ENCODE peak calls at places on chromosome 17, in eight cellular contexts. Q, A, X, S, V, B, F and M are unnamed samples.

GRCh38 chr17:53722407-53722806 is 100.3 kb upstream of the KIF2B start:
- DNase-seq in Q (no peak), A (no peak), X (no peak), S (no peak), V (no peak), B (no peak), F (no peak), M (no peak)

GRCh38 chr17:82384730-82385429 is 13.3 kb downstream of the UTS2R start:
- DNase-seq in Q (peak; percentile 31), A (no peak), X (no peak), S (peak; percentile 85), V (peak; percentile 63), B (no peak), F (no peak), M (peak; percentile 92)

GRCh38 chr17:9905902-9906301 is 831 bp upstream of the RCVRN start:
- DNase-seq in Q (no peak), A (no peak), X (no peak), S (no peak), V (peak; percentile 77), B (no peak), F (peak; percentile 35), M (peak; percentile 84)

GRCh38 chr17:72710834-72711233 is 381.7 kb downstream of the SLC39A11 start:
- DNase-seq in Q (no peak), A (no peak), X (no peak), S (no peak), V (no peak), B (no peak), F (no peak), M (no peak)

GRCh38 chr17:75012320-75013076 is at the start of gene MRPL58:
- DNase-seq in Q (no peak), A (no peak), X (peak; percentile 79), S (peak; percentile 80), V (peak; percentile 97), B (peak; percentile 90), F (peak; percentile 93), M (peak; percentile 93)

GRCh38 chr17:72477529-72477928 is 356.7 kb downstream of the SOX9 start:
- DNase-seq in Q (no peak), A (no peak), X (no peak), S (peak; percentile 81), V (no peak), B (no peak), F (no peak), M (no peak)

GRCh38 chr17:3843935-3844516 is 2.0 kb downstream of the NCBP3 start:
- DNase-seq in Q (no peak), A (no peak), X (no peak), S (peak; percentile 62), V (peak; percentile 81), B (no peak), F (peak; percentile 47), M (peak; percentile 60)

GRCh38 chr17:76716146-76716833 is 5.5 kb upstream of the MXRA7 start:
- DNase-seq in Q (peak; percentile 66), A (no peak), X (no peak), S (no peak), V (no peak), B (no peak), F (no peak), M (peak; percentile 55)

GRCh38 chr17:27513849-27514248 is 57.6 kb downstream of the KSR1 start:
- DNase-seq in Q (no peak), A (no peak), X (no peak), S (no peak), V (no peak), B (no peak), F (no peak), M (no peak)

GRCh38 chr17:42509409-42509808 is 26.6 kb upstream of the NAGLU start:
- DNase-seq in Q (no peak), A (no peak), X (no peak), S (no peak), V (no peak), B (no peak), F (no peak), M (no peak)
- H3K36me3 ChIP-seq in Q (peaks cover 36% of the 10 kb centered on the region), A (no peaks in the 10 kb centered on the region), X (peaks cover 99% of the 10 kb centered on the region), S (no peaks in the 10 kb centered on the region), V (peaks cover 5% of the 10 kb centered on the region), B (peaks cover 74% of the 10 kb centered on the region), F (peaks cover 8% of the 10 kb centered on the region), M (peaks cover 70% of the 10 kb centered on the region)

DNA sequence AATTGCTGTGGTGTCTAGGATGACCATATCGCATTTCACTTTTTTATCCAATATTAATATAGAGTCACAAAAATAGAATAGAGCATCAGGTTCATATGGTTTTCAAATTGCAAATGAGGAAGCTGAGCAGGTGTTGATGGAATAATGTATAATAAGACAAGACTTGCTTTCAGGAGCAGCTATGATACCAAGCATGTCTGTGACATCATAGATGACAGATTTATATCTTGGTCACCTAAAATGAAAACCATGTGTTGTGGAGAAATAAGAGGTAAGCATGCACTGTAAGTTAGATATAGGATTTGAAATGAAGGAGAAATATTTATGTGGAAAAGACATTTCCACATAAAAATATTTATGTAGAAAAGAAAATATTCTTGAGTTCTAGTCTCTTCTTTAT is 8.6 kb downstream of the MEIOC start:
- DNase-seq in Q (no peak), A (no peak), X (no peak), S (no peak), V (no peak), B (no peak), F (no peak), M (no peak)
- H3K36me3 ChIP-seq in Q (no peaks in the 10 kb centered on the region), A (no peaks in the 10 kb centered on the region), X (no peaks in the 10 kb centered on the region), S (no peaks in the 10 kb centered on the region), V (no peaks in the 10 kb centered on the region), B (no peaks in the 10 kb centered on the region), F (no peaks in the 10 kb centered on the region), M (no peaks in the 10 kb centered on the region)

GRCh38 chr17:63762106-63763078 is 11.0 kb downstream of the CCDC47 start:
- DNase-seq in Q (no peak), A (no peak), X (no peak), S (no peak), V (no peak), B (no peak), F (no peak), M (no peak)

GRCh38 chr17:63760771-63761539 is 12.4 kb downstream of the CCDC47 start:
- DNase-seq in Q (no peak), A (no peak), X (no peak), S (no peak), V (no peak), B (no peak), F (no peak), M (no peak)

GRCh38 chr17:63768433-63768832 is 5.0 kb downstream of the CCDC47 start:
- DNase-seq in Q (no peak), A (no peak), X (no peak), S (no peak), V (peak; percentile 30), B (no peak), F (no peak), M (no peak)

DNA sequence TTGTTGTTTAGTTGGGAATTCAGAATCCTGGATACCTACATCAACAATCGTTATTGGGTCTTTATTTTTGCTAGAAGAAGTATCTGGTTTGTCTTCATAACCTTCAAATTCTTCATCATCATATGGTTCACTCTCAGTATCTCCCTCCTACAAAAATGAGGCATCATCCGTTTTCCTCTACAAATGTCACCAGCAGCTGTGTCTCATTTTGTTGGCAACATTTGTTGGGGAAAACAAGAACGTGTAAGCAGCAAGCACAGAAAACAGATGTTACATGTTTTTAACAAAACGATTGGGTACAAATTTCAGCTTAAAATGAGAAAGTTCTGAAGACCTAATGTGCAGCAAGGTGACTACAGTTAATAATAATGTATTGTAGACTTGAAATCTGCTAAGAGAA is 8.7 kb downstream of the CCDC47 start:
- DNase-seq in Q (no peak), A (no peak), X (no peak), S (no peak), V (no peak), B (no peak), F (no peak), M (no peak)
- H3K36me3 ChIP-seq in Q (peaks cover 53% of the 10 kb centered on the region), A (peaks cover 72% of the 10 kb centered on the region), X (peaks cover 65% of the 10 kb centered on the region), S (peaks cover 14% of the 10 kb centered on the region), V (peaks cover 32% of the 10 kb centered on the region), B (peaks cover 56% of the 10 kb centered on the region), F (peaks cover 38% of the 10 kb centered on the region), M (peaks cover 84% of the 10 kb centered on the region)

DNA sequence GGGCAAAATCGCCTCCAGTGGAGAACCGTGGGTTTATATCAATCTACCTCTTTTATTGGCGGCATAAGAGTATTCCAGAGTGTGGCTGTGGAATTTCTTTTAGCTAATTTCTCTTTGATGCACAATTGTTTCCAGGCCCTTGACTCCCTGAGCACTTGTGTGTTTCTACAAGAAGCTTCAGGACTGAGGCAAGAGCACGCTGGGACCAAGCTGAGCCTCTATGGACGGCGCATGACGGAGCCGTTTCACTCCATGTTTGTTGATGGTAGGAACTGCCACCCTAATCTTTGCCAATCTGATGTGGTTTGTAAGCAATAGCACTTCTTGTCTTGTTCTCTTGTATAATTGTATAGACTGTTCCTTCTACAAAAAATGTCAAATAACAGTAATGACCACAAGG is 11.2 kb upstream of the ANKRD40CL start:
- DNase-seq in Q (no peak), A (no peak), X (no peak), S (no peak), V (no peak), B (no peak), F (no peak), M (no peak)
- H3K36me3 ChIP-seq in Q (no peaks in the 10 kb centered on the region), A (no peaks in the 10 kb centered on the region), X (no peaks in the 10 kb centered on the region), S (no peaks in the 10 kb centered on the region), V (no peaks in the 10 kb centered on the region), B (no peaks in the 10 kb centered on the region), F (no peaks in the 10 kb centered on the region), M (no peaks in the 10 kb centered on the region)

DNA sequence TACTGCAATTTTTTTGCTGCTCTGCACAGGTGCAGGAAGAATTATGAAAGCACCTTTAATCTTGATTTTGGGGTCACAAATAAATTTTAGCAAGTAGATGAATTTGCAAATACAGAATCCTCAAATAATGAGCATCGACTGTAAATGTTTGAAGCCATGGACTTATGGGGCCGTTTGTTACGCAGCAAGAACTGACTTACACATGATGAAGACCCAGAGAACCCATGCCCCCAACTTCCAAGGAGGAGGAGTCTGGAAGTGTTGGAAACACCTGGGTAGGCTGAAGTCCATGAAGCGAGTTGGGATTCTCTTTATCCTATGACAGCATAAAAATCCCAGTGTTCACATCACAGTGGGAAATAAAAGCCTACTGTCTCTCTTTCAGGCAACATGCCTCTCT is 176.6 kb downstream of the RBFOX3 start:
- DNase-seq in Q (no peak), A (no peak), X (no peak), S (no peak), V (no peak), B (no peak), F (no peak), M (no peak)
- H3K36me3 ChIP-seq in Q (no peaks in the 10 kb centered on the region), A (no peaks in the 10 kb centered on the region), X (no peaks in the 10 kb centered on the region), S (no peaks in the 10 kb centered on the region), V (no peaks in the 10 kb centered on the region), B (no peaks in the 10 kb centered on the region), F (no peaks in the 10 kb centered on the region), M (peaks cover 17% of the 10 kb centered on the region)

DNA sequence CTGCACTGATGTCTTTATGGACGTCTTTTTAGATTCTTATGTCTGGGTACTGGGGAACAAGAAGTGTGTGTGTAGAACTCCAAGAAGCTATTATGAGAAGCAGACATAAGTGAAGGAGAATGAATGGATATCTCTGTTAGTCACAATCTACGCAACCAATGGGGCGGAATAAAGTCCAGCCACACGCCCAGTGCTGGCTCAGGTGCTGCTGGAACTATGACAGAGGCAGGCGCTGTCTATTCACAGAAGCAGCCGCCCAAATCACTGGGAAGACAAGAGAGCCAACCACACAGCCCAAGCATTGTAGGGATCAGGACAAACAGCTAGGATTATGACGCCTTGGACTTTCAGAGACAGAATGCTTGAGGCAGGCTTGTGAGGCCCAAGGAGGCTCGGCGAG is 43.9 kb upstream of the ICAM2 start:
- DNase-seq in Q (no peak), A (no peak), X (no peak), S (peak; percentile 54), V (no peak), B (no peak), F (no peak), M (no peak)
- H3K36me3 ChIP-seq in Q (peaks cover 64% of the 10 kb centered on the region), A (no peaks in the 10 kb centered on the region), X (peaks cover 85% of the 10 kb centered on the region), S (peaks cover 25% of the 10 kb centered on the region), V (no peaks in the 10 kb centered on the region), B (peaks cover 63% of the 10 kb centered on the region), F (no peaks in the 10 kb centered on the region), M (peaks cover 45% of the 10 kb centered on the region)